ENCODE peak calls at places on chromosomes 1 and 21, in four cellular contexts. U is GM23338, D is astrocyte, N is neural progenitor cell. G is an unnamed sample. For H3K4me1, the result is how much of the 10 kb centered on the place peaks cover.

GRCh38 chr1:15218287-15219279 is 28.4 kb upstream of the FHAD1 start:
- DNase-seq in U (no peak), D (no peak), N (no peak), G (no peak)

GRCh38 chr1:146039844-146040194 is 18.3 kb upstream of the HJV start:
- DNase-seq in U (peak), D (no peak), N (no peak), G (no peak)

GRCh38 chr1:24558902-24559791 is 3.3 kb downstream of the NCMAP start:
- DNase-seq in U (peak), D (peak), N (peak), G (no peak)

GRCh38 chr1:58768332-58768731 is 15.5 kb downstream of the JUN start:
- DNase-seq in U (no peak), D (no peak), N (no peak), G (no peak)

GRCh38 chr1:58596631-58597052 is 19.6 kb upstream of the TACSTD2 start:
- DNase-seq in U (no peak), D (peak), N (no peak), G (no peak)

GRCh38 chr1:59072017-59072947 is 224.6 kb upstream of the FGGY start:
- DNase-seq in U (peak), D (no peak), N (no peak), G (no peak)

GRCh38 chr1:234139966-234140365 is 233.3 kb upstream of the COA6 start:
- DNase-seq in U (no peak), D (peak), N (no peak), G (peak)

GRCh38 chr1:41917835-41918449 is 780 bp downstream of the HIVEP3 start:
- DNase-seq in U (peak), D (peak), N (peak), G (no peak)

GRCh38 chr1:229228522-229228921 is 42.4 kb upstream of the RAB4A start:
- DNase-seq in U (no peak), D (no peak), N (no peak), G (no peak)

GRCh38 chr1:154176341-154176740 is 15.6 kb downstream of the TPM3 start:
- DNase-seq in U (no peak), D (peak), N (no peak), G (no peak)

GRCh38 chr1:31707711-31708110 is 3.9 kb upstream of the COL16A1 start:
- DNase-seq in U (peak), D (peak), N (no peak), G (no peak)

GRCh38 chr1:240970253-240970652 is 358.3 kb upstream of the GREM2 start:
- DNase-seq in U (peak), D (no peak), N (no peak), G (no peak)

GRCh38 chr1:160636076-160636475 is 10.8 kb downstream of the SLAMF1 start:
- DNase-seq in U (no peak), D (no peak), N (no peak), G (no peak)

GRCh38 chr1:47927165-47927564 is 70.0 kb downstream of the TRABD2B start:
- DNase-seq in U (no peak), D (no peak), N (no peak), G (no peak)

GRCh38 chr21:43717967-43718871 is 710 bp upstream of the PDXK start:
- DNase-seq in U (peak), D (no peak), N (no peak), G (no peak)

GRCh38 chr1:155954645-155955044 is 13.2 kb downstream of the RXFP4 start:
- DNase-seq in U (no peak), D (no peak), N (no peak), G (no peak)

GRCh38 chr1:3865606-3866160 is 8.4 kb downstream of the DFFB start:
- DNase-seq in U (no peak), D (no peak), N (no peak), G (no peak)

GRCh38 chr1:206633708-206634121 is 1.6 kb upstream of the DYRK3 start:
- DNase-seq in U (no peak), D (peak), N (peak), G (peak)

GRCh38 chr1:92784639-92785500 is at the start of gene EVI5:
- DNase-seq in U (peak), D (peak), N (peak), G (peak)

GRCh38 chr1:49333946-49334345 is 557.3 kb upstream of the BEND5 start:
- DNase-seq in U (no peak), D (peak), N (no peak), G (no peak)

GRCh38 chr1:45785583-45785982 is 17.8 kb upstream of the MAST2 start:
- DNase-seq in U (no peak), D (no peak), N (no peak), G (no peak)

GRCh38 chr1:198361373-198361772 is 179.1 kb downstream of the ATP6V1G3 start:
- DNase-seq in U (no peak), D (no peak), N (no peak), G (no peak)

GRCh38 chr1:119011706-119012105 is 23.6 kb upstream of the TBX15 start:
- DNase-seq in U (no peak), D (no peak), N (no peak), G (no peak)

GRCh38 chr1:26079178-26079563 is 11.7 kb upstream of the TRIM63 start:
- DNase-seq in U (peak), D (no peak), N (no peak), G (no peak)

GRCh38 chr1:26078286-26079177 is 11.1 kb upstream of the TRIM63 start:
- DNase-seq in U (no peak), D (no peak), N (no peak), G (no peak)

GRCh38 chr1:26077524-26077923 is 10.1 kb upstream of the TRIM63 start:
- DNase-seq in U (no peak), D (no peak), N (no peak), G (no peak)

GRCh38 chr1:26072305-26072704 is 4.9 kb upstream of the TRIM63 start:
- DNase-seq in U (no peak), D (no peak), N (no peak), G (no peak)

GRCh38 chr1:26075421-26076144 is 8.2 kb upstream of the TRIM63 start:
- DNase-seq in U (no peak), D (no peak), N (no peak), G (no peak)
- H3K4me1 ChIP-seq in U (under half), D (under half), N (under half), G (under half)

GRCh38 chr1:205343431-205344009 is 13.2 kb downstream of the KLHDC8A start:
- DNase-seq in U (peak), D (no peak), N (peak), G (no peak)

GRCh38 chr1:205340674-205341073 is 16.0 kb downstream of the KLHDC8A start:
- DNase-seq in U (no peak), D (no peak), N (no peak), G (no peak)

GRCh38 chr1:205345761-205346160 is 11.0 kb downstream of the KLHDC8A start:
- DNase-seq in U (no peak), D (no peak), N (no peak), G (no peak)

GRCh38 chr1:205346956-205347574 is 9.7 kb downstream of the KLHDC8A start:
- DNase-seq in U (peak), D (peak), N (no peak), G (no peak)

DNA sequence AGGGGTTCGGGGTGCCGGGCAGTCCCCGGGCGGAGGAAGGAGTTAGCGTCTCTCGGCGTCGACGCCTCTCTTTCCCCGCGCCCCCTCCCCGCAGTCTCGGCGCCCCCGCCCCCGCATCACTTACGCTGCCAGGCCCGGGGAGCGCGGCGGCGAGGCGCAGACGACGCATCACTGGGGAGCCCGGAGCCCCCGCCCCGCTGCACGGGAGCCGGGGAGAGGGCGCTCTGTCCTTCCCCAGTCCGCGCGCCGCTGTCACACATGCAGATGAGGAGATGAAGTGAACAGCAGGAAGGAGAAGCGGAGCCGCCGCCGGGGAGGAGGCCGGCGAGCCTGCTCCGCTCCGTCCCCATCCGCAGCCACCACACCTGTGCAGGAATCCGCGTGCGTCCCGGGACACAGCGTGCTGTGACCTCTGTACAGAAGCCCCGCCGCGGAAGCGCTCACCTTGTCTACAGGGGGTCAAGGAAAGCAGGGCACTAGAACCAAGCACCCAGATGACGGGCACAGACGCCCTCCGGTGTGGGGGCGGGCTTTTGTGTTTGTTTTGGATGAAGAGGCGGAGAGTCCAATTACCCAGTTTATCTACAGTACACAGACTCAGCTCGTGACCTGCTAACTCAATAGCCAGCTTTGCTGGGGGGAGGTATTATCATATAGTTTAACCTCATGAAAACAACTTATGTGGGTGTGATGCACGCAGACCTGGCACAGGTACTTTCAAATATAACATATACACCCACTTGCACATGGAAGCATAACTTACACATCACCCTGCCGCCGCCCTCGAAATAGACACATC is 12.5 kb downstream of the KLHDC8A start:
- DNase-seq in U (peak), D (no peak), N (peak), G (no peak)
- TF ChIP-seq EZH2 in U (no peak), D (peak), N (peak), G (peak)

GRCh38 chr1:226121587-226122400 is 59.3 kb downstream of the H3-3A start:
- DNase-seq in U (peak), D (no peak), N (peak), G (no peak)

GRCh38 chr1:226121049-226121586 is 58.6 kb downstream of the H3-3A start:
- DNase-seq in U (no peak), D (no peak), N (no peak), G (no peak)

GRCh38 chr1:226123591-226124471 is 61.3 kb downstream of the H3-3A start:
- DNase-seq in U (no peak), D (no peak), N (no peak), G (no peak)

GRCh38 chr1:226125097-226125630 is 61.4 kb downstream of the ACBD3 start:
- DNase-seq in U (peak), D (peak), N (peak), G (peak)

DNA sequence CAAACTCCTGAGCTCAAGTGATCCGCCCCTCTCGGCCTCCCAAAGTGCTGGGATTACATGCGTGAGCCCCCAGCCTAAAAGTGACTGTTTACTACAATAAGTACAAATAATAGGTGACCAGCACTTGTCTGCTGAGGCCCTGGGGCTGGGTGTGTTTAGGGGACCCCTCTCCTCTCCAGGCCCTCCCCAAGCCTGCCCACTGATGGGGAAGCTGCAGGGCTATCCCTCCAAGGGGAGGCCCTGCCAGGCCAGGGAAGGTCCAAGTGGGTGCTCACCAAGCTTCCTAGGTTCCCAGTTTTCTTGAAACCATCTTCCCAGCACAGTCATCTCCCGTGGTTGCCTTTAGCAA is 60.7 kb downstream of the H3-3A start:
- DNase-seq in U (no peak), D (no peak), N (no peak), G (no peak)
- TF ChIP-seq CTCF in U (no peak), D (no peak), N (no peak), G (no peak)

DNA sequence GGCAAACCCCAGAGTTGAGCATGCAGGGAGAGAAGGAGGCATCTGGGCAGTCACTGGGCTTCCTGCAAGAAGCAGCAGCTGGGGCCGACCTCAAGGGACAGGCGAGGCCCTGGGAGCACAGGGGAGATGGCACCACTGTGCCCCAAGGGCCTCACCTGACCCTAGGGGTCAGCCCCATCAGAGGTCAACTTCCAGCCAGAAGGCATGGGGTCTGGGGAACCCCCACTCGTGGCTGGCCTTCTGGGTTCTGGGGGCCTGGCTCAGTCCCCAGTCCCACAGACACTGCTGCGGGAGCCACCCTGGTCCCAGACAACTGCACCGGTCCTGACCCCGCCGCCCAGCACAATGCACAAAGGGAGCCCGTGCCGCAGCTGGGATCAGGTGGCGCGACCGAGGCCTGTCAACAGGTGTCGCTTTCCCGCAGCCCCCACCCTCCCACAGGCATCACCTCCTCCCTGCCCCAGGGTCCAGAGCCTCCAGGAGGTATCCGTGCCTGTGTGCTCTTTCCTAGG is 6.2 kb downstream of the WNT9A start:
- DNase-seq in U (peak), D (no peak), N (no peak), G (no peak)
- H3K4me1 ChIP-seq in U (under half), D (under half), N (under half), G (under half)

GRCh38 chr1:212950243-212951057 is at the start of gene VASH2:
- DNase-seq in U (peak), D (peak), N (peak), G (no peak)
- TF ChIP-seq EZH2 in U (no peak), D (no peak), N (no peak), G (peak)

GRCh38 chr1:237104096-237104495 is 62.1 kb downstream of the RYR2 start:
- DNase-seq in U (no peak), D (no peak), N (no peak), G (no peak)
- TF ChIP-seq CTCF in U (no peak), D (no peak), N (no peak), G (no peak)